ENCODE peak calls at places on chromosome 4, in four cellular contexts. One of them, this sample, is unnamed.

GRCh38 chr4:26298198-26298950 is 22.4 kb upstream of the RBPJ start:
- DNase-seq in HEK293T: no peak
- DNase-seq in K562: no peak
- DNase-seq in HepG2: no peak
- DNase-seq in this sample: no peak

GRCh38 chr4:157674699-157675098 is 454.2 kb downstream of the GRIA2 start:
- DNase-seq in HEK293T: peak
- DNase-seq in K562: no peak
- DNase-seq in HepG2: no peak
- DNase-seq in this sample: no peak

GRCh38 chr4:100828986-100829685 is 311.3 kb upstream of the EMCN start:
- DNase-seq in HEK293T: no peak
- DNase-seq in K562: no peak
- DNase-seq in HepG2: no peak
- DNase-seq in this sample: no peak

GRCh38 chr4:5976431-5976830 is 41.8 kb downstream of the C4orf50 start:
- DNase-seq in HEK293T: no peak
- DNase-seq in K562: no peak
- DNase-seq in HepG2: no peak
- DNase-seq in this sample: no peak

GRCh38 chr4:184617611-184618196 is 31.5 kb downstream of the CASP3 start:
- DNase-seq in HEK293T: no peak
- DNase-seq in K562: peak
- DNase-seq in HepG2: no peak
- DNase-seq in this sample: no peak

GRCh38 chr4:184636897-184637296 is 12.3 kb downstream of the CASP3 start:
- DNase-seq in HEK293T: no peak
- DNase-seq in K562: no peak
- DNase-seq in HepG2: no peak
- DNase-seq in this sample: no peak

GRCh38 chr4:16772366-16772850 is 126.0 kb downstream of the LDB2 start:
- DNase-seq in HEK293T: no peak
- DNase-seq in K562: no peak
- DNase-seq in HepG2: no peak
- DNase-seq in this sample: no peak

GRCh38 chr4:5157721-5158390 is 106.6 kb downstream of the STK32B start:
- DNase-seq in HEK293T: no peak
- DNase-seq in K562: no peak
- DNase-seq in HepG2: no peak
- DNase-seq in this sample: no peak

GRCh38 chr4:109548655-109549054 is 11.4 kb upstream of the MCUB start:
- DNase-seq in HEK293T: no peak
- DNase-seq in K562: no peak
- DNase-seq in HepG2: no peak
- DNase-seq in this sample: no peak

GRCh38 chr4:66266035-66266434 is 595.7 kb upstream of the EPHA5 start:
- DNase-seq in HEK293T: no peak
- DNase-seq in K562: no peak
- DNase-seq in HepG2: no peak
- DNase-seq in this sample: no peak

GRCh38 chr4:72031868-72032619 is at the start of gene NPFFR2:
- DNase-seq in HEK293T: peak
- DNase-seq in K562: peak
- DNase-seq in HepG2: no peak
- DNase-seq in this sample: no peak

GRCh38 chr4:73698217-73698616 is 42.2 kb upstream of the CXCL8 start:
- DNase-seq in HEK293T: no peak
- DNase-seq in K562: no peak
- DNase-seq in HepG2: no peak
- DNase-seq in this sample: no peak

GRCh38 chr4:167171928-167172327 is 62.4 kb downstream of the SPOCK3 start:
- DNase-seq in HEK293T: no peak
- DNase-seq in K562: no peak
- DNase-seq in HepG2: no peak
- DNase-seq in this sample: no peak

GRCh38 chr4:67568820-67569219 is 10.3 kb downstream of the STAP1 start:
- DNase-seq in HEK293T: no peak
- DNase-seq in K562: no peak
- DNase-seq in HepG2: no peak
- DNase-seq in this sample: no peak

GRCh38 chr4:114180481-114180880 is 201.0 kb upstream of the ARSJ start:
- DNase-seq in HEK293T: peak
- DNase-seq in K562: peak
- DNase-seq in HepG2: peak
- DNase-seq in this sample: no peak

GRCh38 chr4:6472008-6472386 is 417 bp downstream of the PPP2R2C start:
- DNase-seq in HEK293T: no peak
- DNase-seq in K562: no peak
- DNase-seq in HepG2: no peak
- DNase-seq in this sample: no peak

GRCh38 chr4:116632269-116632668 is 453.1 kb downstream of the TRAM1L1 start:
- DNase-seq in HEK293T: no peak
- DNase-seq in K562: no peak
- DNase-seq in HepG2: no peak
- DNase-seq in this sample: no peak

GRCh38 chr4:88940506-88940905 is 116.5 kb downstream of the FAM13A start:
- DNase-seq in HEK293T: no peak
- DNase-seq in K562: no peak
- DNase-seq in HepG2: no peak
- DNase-seq in this sample: no peak

GRCh38 chr4:43682551-43682950 is 766.1 kb downstream of the KCTD8 start:
- DNase-seq in HEK293T: no peak
- DNase-seq in K562: no peak
- DNase-seq in HepG2: no peak
- DNase-seq in this sample: no peak

GRCh38 chr4:69823481-69824186 is 36.3 kb downstream of the SULT1E1 start:
- DNase-seq in HEK293T: peak
- DNase-seq in K562: no peak
- DNase-seq in HepG2: peak
- DNase-seq in this sample: no peak

DNA sequence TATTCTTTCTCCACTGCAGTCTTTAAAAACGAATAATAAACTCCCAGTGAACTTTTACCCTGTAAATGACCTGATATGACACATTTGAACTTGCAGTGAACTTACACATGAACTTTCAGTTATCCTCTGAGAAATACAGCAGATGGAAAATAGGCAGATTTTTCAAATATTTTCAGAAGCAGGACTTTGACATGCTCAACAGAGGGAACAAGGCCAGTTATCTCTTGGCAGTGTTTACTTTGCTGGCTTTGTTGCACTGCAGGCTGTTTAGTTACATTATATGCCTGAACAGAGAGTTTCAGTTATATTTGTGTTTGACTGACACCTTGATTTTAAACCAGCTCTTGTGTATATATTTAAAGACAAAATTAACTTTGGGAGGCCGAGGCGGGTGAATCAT is 47.6 kb upstream of the FGG start:
- DNase-seq in HEK293T: no peak
- DNase-seq in K562: no peak
- DNase-seq in HepG2: peak
- DNase-seq in this sample: no peak
- TF ChIP-seq FOXK2 in HEK293T: no peak
- TF ChIP-seq FOXK2 in K562: no peak
- TF ChIP-seq FOXK2 in HepG2: peak
- TF ChIP-seq FOXK2 in this sample: no peak

DNA sequence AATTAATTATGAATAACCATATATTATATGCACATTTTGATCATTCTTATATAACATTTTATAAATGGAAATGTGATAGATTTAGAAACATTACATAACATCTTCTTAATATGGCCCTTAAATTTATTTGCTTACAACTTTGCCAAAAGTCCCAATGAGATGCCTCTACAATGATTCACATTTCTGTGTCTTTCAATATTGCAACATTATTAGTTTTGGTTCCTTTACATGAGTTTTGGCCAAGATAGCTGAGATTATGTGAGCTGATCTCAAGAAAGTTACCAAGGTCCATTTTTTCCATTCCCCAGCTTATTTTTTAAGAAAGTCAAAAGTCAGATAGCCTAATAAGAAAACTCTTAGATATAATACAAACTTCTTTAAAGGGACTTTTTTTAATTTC is 361.2 kb downstream of the PCDH7 start:
- DNase-seq in HEK293T: no peak
- DNase-seq in K562: no peak
- DNase-seq in HepG2: no peak
- DNase-seq in this sample: no peak
- TF ChIP-seq FOXK2 in HEK293T: no peak
- TF ChIP-seq FOXK2 in K562: no peak
- TF ChIP-seq FOXK2 in HepG2: no peak
- TF ChIP-seq FOXK2 in this sample: no peak

DNA sequence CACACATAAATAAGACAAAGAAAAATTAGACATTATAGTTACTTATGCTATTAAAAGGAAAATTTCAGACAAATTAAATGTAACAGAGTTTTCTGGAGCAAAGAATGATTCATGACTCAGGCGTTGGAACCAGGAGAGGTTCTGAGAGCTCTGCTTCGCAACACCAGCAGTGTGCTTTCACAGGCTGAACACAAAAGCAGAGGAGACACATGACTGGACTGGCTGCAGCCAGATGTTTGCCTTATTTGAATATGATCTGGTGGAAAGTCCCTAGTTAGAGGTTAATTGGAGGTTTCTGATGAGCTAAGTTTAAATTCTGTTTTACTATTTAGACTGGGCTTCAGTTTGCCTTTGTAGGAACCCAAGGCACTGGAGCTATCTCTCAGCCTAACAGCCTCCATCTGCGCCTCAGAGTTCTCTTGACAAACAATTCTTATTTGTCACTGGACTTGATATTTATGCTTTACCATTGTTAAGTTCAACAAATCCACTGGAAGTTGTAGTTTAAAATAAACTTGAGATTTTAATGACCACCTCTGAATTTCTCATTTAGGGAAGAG is 16.2 kb downstream of the BOD1L1 start:
- DNase-seq in HEK293T: no peak
- DNase-seq in K562: no peak
- DNase-seq in HepG2: no peak
- DNase-seq in this sample: peak
- TF ChIP-seq FOXK2 in HEK293T: no peak
- TF ChIP-seq FOXK2 in K562: no peak
- TF ChIP-seq FOXK2 in HepG2: no peak
- TF ChIP-seq FOXK2 in this sample: no peak

GRCh38 chr4:15337258-15337657 is 90.6 kb upstream of the C1QTNF7 start:
- DNase-seq in HEK293T: no peak
- DNase-seq in K562: no peak
- DNase-seq in HepG2: no peak
- DNase-seq in this sample: no peak

GRCh38 chr4:15331930-15332329 is 95.9 kb upstream of the C1QTNF7 start:
- DNase-seq in HEK293T: no peak
- DNase-seq in K562: no peak
- DNase-seq in HepG2: no peak
- DNase-seq in this sample: no peak

GRCh38 chr4:15332377-15332776 is 95.5 kb upstream of the C1QTNF7 start:
- DNase-seq in HEK293T: no peak
- DNase-seq in K562: no peak
- DNase-seq in HepG2: no peak
- DNase-seq in this sample: no peak

GRCh38 chr4:15336410-15337184 is 91.2 kb upstream of the C1QTNF7 start:
- DNase-seq in HEK293T: no peak
- DNase-seq in K562: no peak
- DNase-seq in HepG2: no peak
- DNase-seq in this sample: no peak

GRCh38 chr4:15333692-15334633 is 93.9 kb upstream of the C1QTNF7 start:
- DNase-seq in HEK293T: no peak
- DNase-seq in K562: no peak
- DNase-seq in HepG2: no peak
- DNase-seq in this sample: peak
- TF ChIP-seq FOXK2 in HEK293T: no peak
- TF ChIP-seq FOXK2 in K562: no peak
- TF ChIP-seq FOXK2 in HepG2: no peak
- TF ChIP-seq FOXK2 in this sample: no peak

DNA sequence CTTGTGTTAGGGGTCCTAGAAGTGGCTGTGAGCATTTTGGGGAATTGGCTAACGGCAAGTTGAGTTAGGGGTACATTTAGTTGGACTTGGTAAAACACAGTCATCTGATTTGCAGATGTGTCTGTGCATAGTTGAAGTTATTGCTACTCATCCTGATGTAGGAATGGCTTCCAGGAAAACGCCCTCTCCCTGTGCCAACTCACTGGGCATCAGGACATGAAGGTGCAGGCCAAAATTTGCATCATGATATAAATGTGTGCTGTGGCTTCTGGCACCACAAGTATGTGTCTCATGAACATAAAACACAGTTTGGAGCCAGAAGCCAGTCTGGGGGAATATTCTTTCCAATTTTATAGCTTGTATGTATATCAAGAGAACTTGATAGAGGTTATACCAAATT is 54.2 kb upstream of the CBR4 start:
- DNase-seq in HEK293T: no peak
- DNase-seq in K562: no peak
- DNase-seq in HepG2: no peak
- DNase-seq in this sample: no peak
- TF ChIP-seq FOXK2 in HEK293T: no peak
- TF ChIP-seq FOXK2 in K562: no peak
- TF ChIP-seq FOXK2 in HepG2: no peak
- TF ChIP-seq FOXK2 in this sample: no peak

GRCh38 chr4:18840499-18840898 is 818.9 kb upstream of the LCORL start:
- DNase-seq in HEK293T: no peak
- DNase-seq in K562: no peak
- DNase-seq in HepG2: no peak
- DNase-seq in this sample: no peak
- TF ChIP-seq FOXK2 in HEK293T: no peak
- TF ChIP-seq FOXK2 in K562: no peak
- TF ChIP-seq FOXK2 in HepG2: no peak
- TF ChIP-seq FOXK2 in this sample: no peak